ENCODE peak calls at places on chromosomes 3 and 15, in ten cellular contexts. J is ovary, R is NB4, O is A549, Z is GM12892, D is uterus, C is suprapubic skin, W is right lobe of liver, I is transverse colon, N is tibial nerve. F is an unnamed sample.
A peak's percentile ranks its signal among the peaks of the same experiment; 100 is the strongest.

GRCh38 chr3:124520970-124521369 is 209.3 kb upstream of the UMPS start:
- DNase-seq in J (no peak), R (no peak), O (peak; percentile 30), Z (no peak), D (no peak), C (no peak), W (no peak), I (no peak), N (no peak), F (no peak)

GRCh38 chr15:91912336-91912735 is 58.8 kb downstream of the SLCO3A1 start:
- DNase-seq in J (no peak), R (no peak), O (no peak), Z (no peak), D (no peak), C (no peak), W (no peak), I (no peak), N (no peak), F (no peak)

GRCh38 chr3:126356373-126357298 is 572 bp downstream of the KLF15 start:
- DNase-seq in J (peak; percentile 83), R (no peak), O (no peak), Z (no peak), D (peak; percentile 48), C (peak; percentile 80), W (peak; percentile 78), I (peak; percentile 20), N (no peak), F (peak; percentile 38)

GRCh38 chr3:107184375-107184774 is 192.9 kb upstream of the CCDC54 start:
- DNase-seq in J (no peak), R (no peak), O (no peak), Z (no peak), D (no peak), C (no peak), W (no peak), I (no peak), N (no peak), F (no peak)

GRCh38 chr3:185176756-185177359 is 24.0 kb upstream of the C3orf70 start:
- DNase-seq in J (peak; percentile 47), R (peak; percentile 63), O (peak; percentile 18), Z (no peak), D (no peak), C (no peak), W (no peak), I (peak; percentile 54), N (peak; percentile 25), F (no peak)

GRCh38 chr3:121488628-121489027 is 57.2 kb downstream of the POLQ start:
- DNase-seq in J (no peak), R (no peak), O (no peak), Z (no peak), D (no peak), C (no peak), W (no peak), I (no peak), N (no peak), F (no peak)

GRCh38 chr3:72444642-72445223 is 403.5 kb downstream of the SHQ1 start:
- DNase-seq in J (no peak), R (peak; percentile 34), O (no peak), Z (no peak), D (no peak), C (no peak), W (no peak), I (no peak), N (no peak), F (no peak)

GRCh38 chr15:96119734-96120133 is 210.8 kb upstream of the NR2F2 start:
- DNase-seq in J (no peak), R (no peak), O (no peak), Z (no peak), D (no peak), C (no peak), W (no peak), I (no peak), N (no peak), F (no peak)

GRCh38 chr3:39413691-39414420 is 7.3 kb downstream of the RPSA start:
- DNase-seq in J (no peak), R (peak; percentile 32), O (no peak), Z (no peak), D (no peak), C (no peak), W (no peak), I (no peak), N (no peak), F (no peak)

GRCh38 chr3:39410893-39411292 is 4.4 kb downstream of the RPSA start:
- DNase-seq in J (no peak), R (no peak), O (no peak), Z (no peak), D (no peak), C (no peak), W (no peak), I (no peak), N (no peak), F (no peak)

GRCh38 chr3:39412668-39413260 is 6.2 kb downstream of the RPSA start:
- DNase-seq in J (no peak), R (no peak), O (no peak), Z (no peak), D (no peak), C (no peak), W (no peak), I (no peak), N (no peak), F (no peak)

GRCh38 chr3:39415983-39416382 is 9.5 kb downstream of the RPSA start:
- DNase-seq in J (no peak), R (peak; percentile 26), O (peak; percentile 28), Z (no peak), D (no peak), C (no peak), W (no peak), I (no peak), N (no peak), F (no peak)

DNA sequence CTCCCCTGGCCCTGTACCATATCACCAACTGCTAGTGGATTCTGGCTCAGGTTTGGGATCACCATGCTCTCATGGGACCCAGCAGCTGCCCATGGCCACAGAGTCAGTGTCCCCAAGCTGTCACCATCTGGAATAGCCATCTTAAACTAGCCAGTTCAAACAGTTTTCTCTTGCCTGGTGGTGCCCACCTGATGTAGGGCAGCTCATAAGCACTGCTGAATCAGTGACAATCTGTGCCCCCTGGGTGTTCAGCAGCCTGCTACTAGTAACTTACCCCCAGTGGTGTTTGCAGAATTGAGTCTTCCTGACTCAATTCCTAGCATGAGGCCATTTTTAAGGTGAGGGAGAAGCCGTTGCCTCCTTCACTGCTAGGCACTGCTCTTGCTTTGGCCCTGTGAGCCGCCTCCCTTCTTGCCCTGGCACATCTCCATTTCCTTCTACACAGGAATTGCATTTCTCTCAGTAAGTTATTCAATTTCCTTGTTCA is 7.9 kb downstream of the RPSA start:
- DNase-seq in J (no peak), R (peak; percentile 40), O (peak; percentile 22), Z (no peak), D (no peak), C (no peak), W (no peak), I (peak; percentile 57), N (no peak), F (no peak)
- TF ChIP-seq POLR2A in J (no peak), R (peak; percentile 11), O (no peak), Z (peak; percentile 32), D (no peak), C (no peak), W (no peak), I (peak; percentile 22), N (no peak), F (peak; percentile 73)

GRCh38 chr3:43190682-43191081 is 84.8 kb upstream of the POMGNT2 start:
- DNase-seq in J (no peak), R (no peak), O (no peak), Z (no peak), D (no peak), C (no peak), W (no peak), I (no peak), N (no peak), F (no peak)

GRCh38 chr3:43191116-43191515 is 85.2 kb upstream of the POMGNT2 start:
- DNase-seq in J (no peak), R (no peak), O (no peak), Z (no peak), D (no peak), C (no peak), W (no peak), I (no peak), N (no peak), F (no peak)

GRCh38 chr3:43192028-43192427 is 86.1 kb upstream of the POMGNT2 start:
- DNase-seq in J (no peak), R (no peak), O (no peak), Z (no peak), D (no peak), C (no peak), W (no peak), I (no peak), N (no peak), F (no peak)

GRCh38 chr3:43194069-43194468 is 88.2 kb upstream of the POMGNT2 start:
- DNase-seq in J (no peak), R (no peak), O (no peak), Z (no peak), D (no peak), C (no peak), W (no peak), I (no peak), N (no peak), F (no peak)

GRCh38 chr3:43194490-43195115 is 88.7 kb upstream of the POMGNT2 start:
- DNase-seq in J (no peak), R (no peak), O (no peak), Z (no peak), D (no peak), C (no peak), W (peak; percentile 27), I (peak; percentile 28), N (no peak), F (no peak)
- TF ChIP-seq POLR2A in J (no peak), R (no peak), O (no peak), Z (no peak), D (no peak), C (no peak), W (no peak), I (no peak), N (no peak), F (no peak)

DNA sequence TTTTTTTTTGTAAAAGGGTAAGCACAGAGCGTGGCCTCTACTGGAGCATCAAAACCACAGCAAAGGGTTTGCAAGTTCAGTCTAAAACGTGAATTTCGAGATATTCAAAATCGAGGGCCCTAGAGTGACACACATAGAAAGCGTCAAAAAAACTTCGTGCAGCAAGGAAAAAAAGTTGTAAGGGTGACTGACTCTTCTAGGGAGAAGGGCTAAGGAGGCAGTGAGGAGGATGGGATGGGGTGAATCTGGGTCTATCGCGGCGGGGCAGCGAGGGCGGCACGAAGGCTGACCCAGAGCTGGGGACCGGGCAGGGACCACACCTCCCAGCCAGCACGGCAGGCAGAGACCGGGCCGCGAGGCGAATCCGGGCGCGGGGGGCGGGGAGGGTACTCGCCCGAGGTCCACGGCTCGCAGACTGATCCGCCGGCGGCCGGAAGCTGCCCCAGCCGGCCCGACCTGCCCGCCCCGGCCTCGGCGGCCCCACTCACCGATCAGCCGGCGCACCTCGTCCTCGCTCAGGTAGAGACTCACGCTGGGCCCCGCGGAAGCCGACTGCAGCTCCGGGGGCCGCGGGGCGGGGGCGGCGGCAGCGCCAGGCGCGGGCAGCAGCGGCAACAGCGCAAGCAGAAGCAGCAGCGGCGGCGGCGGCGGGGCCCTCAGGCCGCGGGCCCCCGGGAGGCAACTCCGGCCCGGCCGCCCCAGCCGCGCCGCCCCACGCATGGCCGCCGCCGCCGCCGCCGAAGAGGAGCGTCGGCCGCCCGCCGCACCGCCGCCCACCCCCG is 533 bp downstream of the RYK start:
- DNase-seq in J (peak; percentile 75), R (peak; percentile 67), O (peak; percentile 37), Z (peak; percentile 37), D (peak; percentile 32), C (peak; percentile 74), W (peak; percentile 80), I (peak; percentile 76), N (peak; percentile 13), F (peak; percentile 28)
- TF ChIP-seq POLR2A in J (no peak), R (no peak), O (no peak), Z (no peak), D (no peak), C (no peak), W (no peak), I (no peak), N (no peak), F (no peak)

GRCh38 chr15:80971143-80971542 is 18.5 kb downstream of the MESD start:
- DNase-seq in J (no peak), R (no peak), O (no peak), Z (no peak), D (no peak), C (no peak), W (no peak), I (no peak), N (no peak), F (no peak)

GRCh38 chr15:80967991-80968510 is 21.6 kb downstream of the MESD start:
- DNase-seq in J (no peak), R (no peak), O (no peak), Z (no peak), D (no peak), C (no peak), W (no peak), I (no peak), N (no peak), F (no peak)

GRCh38 chr15:80970658-80971057 is 19.0 kb downstream of the MESD start:
- DNase-seq in J (no peak), R (no peak), O (no peak), Z (no peak), D (no peak), C (no peak), W (no peak), I (no peak), N (no peak), F (no peak)

GRCh38 chr15:80969316-80969715 is 20.3 kb downstream of the MESD start:
- DNase-seq in J (no peak), R (no peak), O (no peak), Z (no peak), D (no peak), C (no peak), W (no peak), I (no peak), N (no peak), F (no peak)

DNA sequence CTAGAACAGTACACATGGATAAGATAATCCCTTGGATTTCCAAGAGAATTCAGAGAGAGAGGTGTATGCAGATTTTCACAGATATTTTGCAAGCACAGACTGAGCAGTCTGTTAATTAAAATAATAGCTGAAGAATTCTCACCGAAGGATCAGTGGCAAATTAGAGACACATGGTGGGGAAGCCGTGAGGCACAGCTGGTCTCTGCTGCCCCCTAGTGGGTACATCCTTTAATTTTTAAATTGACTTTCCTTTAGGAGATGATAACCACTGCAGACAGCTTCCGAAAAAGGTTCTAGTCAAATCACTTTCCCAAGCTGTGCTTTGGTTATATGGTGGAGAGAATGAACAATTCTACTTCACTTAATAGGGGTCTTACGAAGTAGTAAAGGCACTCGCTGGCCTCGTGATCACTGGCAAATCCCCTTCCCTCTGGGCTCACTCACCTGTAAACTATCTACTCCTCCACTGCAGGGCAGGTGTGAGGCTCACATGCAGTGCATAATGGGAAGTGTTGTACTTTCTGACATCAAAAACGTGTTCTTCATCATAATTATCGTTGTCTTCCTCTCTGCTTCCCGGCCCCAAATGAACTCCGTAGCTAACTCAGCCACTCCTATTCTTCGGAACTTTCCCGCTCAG is 19.5 kb downstream of the MESD start:
- DNase-seq in J (peak; percentile 69), R (peak; percentile 77), O (peak; percentile 59), Z (peak; percentile 29), D (peak; percentile 60), C (no peak), W (no peak), I (peak; percentile 58), N (peak; percentile 65), F (no peak)
- TF ChIP-seq POLR2A in J (no peak), R (no peak), O (no peak), Z (no peak), D (no peak), C (no peak), W (no peak), I (no peak), N (no peak), F (no peak)